ENCODE peak calls at places on chromosomes 6 and 20, in seven cellular contexts. One of them, this sample, is unnamed.

GRCh38 chr6:90584636-90585255 is 2.1 kb downstream of the MAP3K7 start:
- DNase-seq in KG1: no peak
- DNase-seq in T-cell: no peak
- DNase-seq in retina: no peak
- DNase-seq in T follicular helper cell: no peak
- DNase-seq in activated T-helper 1 cell treated with anti-CD3 and anti-CD28 coated beads, Interleukin-12 subunit alpha, Interleukin-12 subunit beta, Interleukin-2, Interleukin-4 antibody, amounts not matched to agents 30 ng/mL and 10 ng/mL and 1 ng/mL, durations not matched to agents 14 hours and 24 hours and 36 hours: no peak
- DNase-seq in GM19239: no peak
- DNase-seq in this sample: no peak

GRCh38 chr6:121520337-121521163 is 85.1 kb downstream of the GJA1 start:
- DNase-seq in KG1: no peak
- DNase-seq in T-cell: no peak
- DNase-seq in retina: no peak
- DNase-seq in T follicular helper cell: no peak
- DNase-seq in activated T-helper 1 cell treated with anti-CD3 and anti-CD28 coated beads, Interleukin-12 subunit alpha, Interleukin-12 subunit beta, Interleukin-2, Interleukin-4 antibody, amounts not matched to agents 30 ng/mL and 10 ng/mL and 1 ng/mL, durations not matched to agents 14 hours and 24 hours and 36 hours: no peak
- DNase-seq in GM19239: no peak
- DNase-seq in this sample: no peak

GRCh38 chr6:53547166-53547814 is 2.4 kb upstream of the GCLC start:
- DNase-seq in KG1: no peak
- DNase-seq in T-cell: no peak
- DNase-seq in retina: no peak
- DNase-seq in T follicular helper cell: no peak
- DNase-seq in activated T-helper 1 cell treated with anti-CD3 and anti-CD28 coated beads, Interleukin-12 subunit alpha, Interleukin-12 subunit beta, Interleukin-2, Interleukin-4 antibody, amounts not matched to agents 30 ng/mL and 10 ng/mL and 1 ng/mL, durations not matched to agents 14 hours and 24 hours and 36 hours: no peak
- DNase-seq in GM19239: no peak
- DNase-seq in this sample: no peak

GRCh38 chr6:104159045-104159618 is 700.6 kb downstream of the HACE1 start:
- DNase-seq in KG1: no peak
- DNase-seq in T-cell: no peak
- DNase-seq in retina: no peak
- DNase-seq in T follicular helper cell: no peak
- DNase-seq in activated T-helper 1 cell treated with anti-CD3 and anti-CD28 coated beads, Interleukin-12 subunit alpha, Interleukin-12 subunit beta, Interleukin-2, Interleukin-4 antibody, amounts not matched to agents 30 ng/mL and 10 ng/mL and 1 ng/mL, durations not matched to agents 14 hours and 24 hours and 36 hours: no peak
- DNase-seq in GM19239: no peak
- DNase-seq in this sample: no peak

GRCh38 chr6:50124572-50124971 is 74.8 kb upstream of the DEFB112 start:
- DNase-seq in KG1: no peak
- DNase-seq in T-cell: no peak
- DNase-seq in retina: no peak
- DNase-seq in T follicular helper cell: no peak
- DNase-seq in activated T-helper 1 cell treated with anti-CD3 and anti-CD28 coated beads, Interleukin-12 subunit alpha, Interleukin-12 subunit beta, Interleukin-2, Interleukin-4 antibody, amounts not matched to agents 30 ng/mL and 10 ng/mL and 1 ng/mL, durations not matched to agents 14 hours and 24 hours and 36 hours: no peak
- DNase-seq in GM19239: no peak
- DNase-seq in this sample: no peak

GRCh38 chr6:20955751-20956150 is 421.5 kb downstream of the CDKAL1 start:
- DNase-seq in KG1: no peak
- DNase-seq in T-cell: no peak
- DNase-seq in retina: no peak
- DNase-seq in T follicular helper cell: no peak
- DNase-seq in activated T-helper 1 cell treated with anti-CD3 and anti-CD28 coated beads, Interleukin-12 subunit alpha, Interleukin-12 subunit beta, Interleukin-2, Interleukin-4 antibody, amounts not matched to agents 30 ng/mL and 10 ng/mL and 1 ng/mL, durations not matched to agents 14 hours and 24 hours and 36 hours: no peak
- DNase-seq in GM19239: no peak
- DNase-seq in this sample: no peak

GRCh38 chr6:57086843-57087242 is 3.1 kb upstream of the ZNF451 start:
- DNase-seq in KG1: no peak
- DNase-seq in T-cell: no peak
- DNase-seq in retina: no peak
- DNase-seq in T follicular helper cell: no peak
- DNase-seq in activated T-helper 1 cell treated with anti-CD3 and anti-CD28 coated beads, Interleukin-12 subunit alpha, Interleukin-12 subunit beta, Interleukin-2, Interleukin-4 antibody, amounts not matched to agents 30 ng/mL and 10 ng/mL and 1 ng/mL, durations not matched to agents 14 hours and 24 hours and 36 hours: no peak
- DNase-seq in GM19239: no peak
- DNase-seq in this sample: no peak

GRCh38 chr6:158642805-158643489 is 1.6 kb downstream of the DYNLT1 start:
- DNase-seq in KG1: no peak
- DNase-seq in T-cell: no peak
- DNase-seq in retina: no peak
- DNase-seq in T follicular helper cell: no peak
- DNase-seq in activated T-helper 1 cell treated with anti-CD3 and anti-CD28 coated beads, Interleukin-12 subunit alpha, Interleukin-12 subunit beta, Interleukin-2, Interleukin-4 antibody, amounts not matched to agents 30 ng/mL and 10 ng/mL and 1 ng/mL, durations not matched to agents 14 hours and 24 hours and 36 hours: no peak
- DNase-seq in GM19239: no peak
- DNase-seq in this sample: no peak

GRCh38 chr6:157615411-157615763 is 207.7 kb upstream of the SNX9 start:
- DNase-seq in KG1: no peak
- DNase-seq in T-cell: no peak
- DNase-seq in retina: no peak
- DNase-seq in T follicular helper cell: no peak
- DNase-seq in activated T-helper 1 cell treated with anti-CD3 and anti-CD28 coated beads, Interleukin-12 subunit alpha, Interleukin-12 subunit beta, Interleukin-2, Interleukin-4 antibody, amounts not matched to agents 30 ng/mL and 10 ng/mL and 1 ng/mL, durations not matched to agents 14 hours and 24 hours and 36 hours: no peak
- DNase-seq in GM19239: no peak
- DNase-seq in this sample: no peak

GRCh38 chr6:100305237-100305869 is 159.4 kb downstream of the SIM1 start:
- DNase-seq in KG1: no peak
- DNase-seq in T-cell: no peak
- DNase-seq in retina: no peak
- DNase-seq in T follicular helper cell: no peak
- DNase-seq in activated T-helper 1 cell treated with anti-CD3 and anti-CD28 coated beads, Interleukin-12 subunit alpha, Interleukin-12 subunit beta, Interleukin-2, Interleukin-4 antibody, amounts not matched to agents 30 ng/mL and 10 ng/mL and 1 ng/mL, durations not matched to agents 14 hours and 24 hours and 36 hours: no peak
- DNase-seq in GM19239: no peak
- DNase-seq in this sample: no peak

GRCh38 chr20:46485431-46485830 is 27.9 kb downstream of the ZNF334 start:
- DNase-seq in KG1: no peak
- DNase-seq in T-cell: no peak
- DNase-seq in retina: no peak
- DNase-seq in T follicular helper cell: no peak
- DNase-seq in activated T-helper 1 cell treated with anti-CD3 and anti-CD28 coated beads, Interleukin-12 subunit alpha, Interleukin-12 subunit beta, Interleukin-2, Interleukin-4 antibody, amounts not matched to agents 30 ng/mL and 10 ng/mL and 1 ng/mL, durations not matched to agents 14 hours and 24 hours and 36 hours: no peak
- DNase-seq in GM19239: no peak
- DNase-seq in this sample: no peak

GRCh38 chr6:151753581-151753980 is 53.9 kb upstream of the ESR1 start:
- DNase-seq in KG1: no peak
- DNase-seq in T-cell: no peak
- DNase-seq in retina: no peak
- DNase-seq in T follicular helper cell: no peak
- DNase-seq in activated T-helper 1 cell treated with anti-CD3 and anti-CD28 coated beads, Interleukin-12 subunit alpha, Interleukin-12 subunit beta, Interleukin-2, Interleukin-4 antibody, amounts not matched to agents 30 ng/mL and 10 ng/mL and 1 ng/mL, durations not matched to agents 14 hours and 24 hours and 36 hours: no peak
- DNase-seq in GM19239: no peak
- DNase-seq in this sample: no peak

GRCh38 chr6:137102851-137103492 is 58.2 kb upstream of the IL20RA start:
- DNase-seq in KG1: no peak
- DNase-seq in T-cell: no peak
- DNase-seq in retina: no peak
- DNase-seq in T follicular helper cell: no peak
- DNase-seq in activated T-helper 1 cell treated with anti-CD3 and anti-CD28 coated beads, Interleukin-12 subunit alpha, Interleukin-12 subunit beta, Interleukin-2, Interleukin-4 antibody, amounts not matched to agents 30 ng/mL and 10 ng/mL and 1 ng/mL, durations not matched to agents 14 hours and 24 hours and 36 hours: peak; percentile 57
- DNase-seq in GM19239: peak; percentile 42
- DNase-seq in this sample: no peak

GRCh38 chr6:85092224-85092623 is 327.8 kb upstream of the TBX18 start:
- DNase-seq in KG1: no peak
- DNase-seq in T-cell: no peak
- DNase-seq in retina: no peak
- DNase-seq in T follicular helper cell: no peak
- DNase-seq in activated T-helper 1 cell treated with anti-CD3 and anti-CD28 coated beads, Interleukin-12 subunit alpha, Interleukin-12 subunit beta, Interleukin-2, Interleukin-4 antibody, amounts not matched to agents 30 ng/mL and 10 ng/mL and 1 ng/mL, durations not matched to agents 14 hours and 24 hours and 36 hours: no peak
- DNase-seq in GM19239: no peak
- DNase-seq in this sample: no peak

GRCh38 chr6:8082954-8083858 is 19.0 kb upstream of the BLOC1S5 start:
- DNase-seq in KG1: no peak
- DNase-seq in T-cell: no peak
- DNase-seq in retina: no peak
- DNase-seq in T follicular helper cell: no peak
- DNase-seq in activated T-helper 1 cell treated with anti-CD3 and anti-CD28 coated beads, Interleukin-12 subunit alpha, Interleukin-12 subunit beta, Interleukin-2, Interleukin-4 antibody, amounts not matched to agents 30 ng/mL and 10 ng/mL and 1 ng/mL, durations not matched to agents 14 hours and 24 hours and 36 hours: no peak
- DNase-seq in GM19239: no peak
- DNase-seq in this sample: no peak

GRCh38 chr20:42110301-42110700 is 492.1 kb upstream of the CHD6 start:
- DNase-seq in KG1: no peak
- DNase-seq in T-cell: no peak
- DNase-seq in retina: no peak
- DNase-seq in T follicular helper cell: no peak
- DNase-seq in activated T-helper 1 cell treated with anti-CD3 and anti-CD28 coated beads, Interleukin-12 subunit alpha, Interleukin-12 subunit beta, Interleukin-2, Interleukin-4 antibody, amounts not matched to agents 30 ng/mL and 10 ng/mL and 1 ng/mL, durations not matched to agents 14 hours and 24 hours and 36 hours: no peak
- DNase-seq in GM19239: no peak
- DNase-seq in this sample: no peak

GRCh38 chr20:59850018-59850641 is 83.3 kb downstream of the SYCP2 start:
- DNase-seq in KG1: no peak
- DNase-seq in T-cell: no peak
- DNase-seq in retina: peak; percentile 38
- DNase-seq in T follicular helper cell: no peak
- DNase-seq in activated T-helper 1 cell treated with anti-CD3 and anti-CD28 coated beads, Interleukin-12 subunit alpha, Interleukin-12 subunit beta, Interleukin-2, Interleukin-4 antibody, amounts not matched to agents 30 ng/mL and 10 ng/mL and 1 ng/mL, durations not matched to agents 14 hours and 24 hours and 36 hours: no peak
- DNase-seq in GM19239: no peak
- DNase-seq in this sample: no peak

GRCh38 chr20:48054051-48054450 is 268.8 kb upstream of the SULF2 start:
- DNase-seq in KG1: no peak
- DNase-seq in T-cell: no peak
- DNase-seq in retina: no peak
- DNase-seq in T follicular helper cell: no peak
- DNase-seq in activated T-helper 1 cell treated with anti-CD3 and anti-CD28 coated beads, Interleukin-12 subunit alpha, Interleukin-12 subunit beta, Interleukin-2, Interleukin-4 antibody, amounts not matched to agents 30 ng/mL and 10 ng/mL and 1 ng/mL, durations not matched to agents 14 hours and 24 hours and 36 hours: no peak
- DNase-seq in GM19239: no peak
- DNase-seq in this sample: no peak

GRCh38 chr20:31719644-31720485 is 2.8 kb downstream of the BCL2L1 start:
- DNase-seq in KG1: no peak
- DNase-seq in T-cell: no peak
- DNase-seq in retina: no peak
- DNase-seq in T follicular helper cell: no peak
- DNase-seq in activated T-helper 1 cell treated with anti-CD3 and anti-CD28 coated beads, Interleukin-12 subunit alpha, Interleukin-12 subunit beta, Interleukin-2, Interleukin-4 antibody, amounts not matched to agents 30 ng/mL and 10 ng/mL and 1 ng/mL, durations not matched to agents 14 hours and 24 hours and 36 hours: no peak
- DNase-seq in GM19239: no peak
- DNase-seq in this sample: no peak

GRCh38 chr20:2814587-2815051 is at the start of gene C20orf141:
- DNase-seq in KG1: no peak
- DNase-seq in T-cell: no peak
- DNase-seq in retina: no peak
- DNase-seq in T follicular helper cell: no peak
- DNase-seq in activated T-helper 1 cell treated with anti-CD3 and anti-CD28 coated beads, Interleukin-12 subunit alpha, Interleukin-12 subunit beta, Interleukin-2, Interleukin-4 antibody, amounts not matched to agents 30 ng/mL and 10 ng/mL and 1 ng/mL, durations not matched to agents 14 hours and 24 hours and 36 hours: no peak
- DNase-seq in GM19239: no peak
- DNase-seq in this sample: no peak

GRCh38 chr6:4055420-4056041 is 23.4 kb downstream of the FAM217A start:
- DNase-seq in KG1: no peak
- DNase-seq in T-cell: no peak
- DNase-seq in retina: no peak
- DNase-seq in T follicular helper cell: no peak
- DNase-seq in activated T-helper 1 cell treated with anti-CD3 and anti-CD28 coated beads, Interleukin-12 subunit alpha, Interleukin-12 subunit beta, Interleukin-2, Interleukin-4 antibody, amounts not matched to agents 30 ng/mL and 10 ng/mL and 1 ng/mL, durations not matched to agents 14 hours and 24 hours and 36 hours: no peak
- DNase-seq in GM19239: no peak
- DNase-seq in this sample: no peak

GRCh38 chr6:134746125-134746524 is 203.8 kb downstream of the ALDH8A1 start:
- DNase-seq in KG1: no peak
- DNase-seq in T-cell: no peak
- DNase-seq in retina: no peak
- DNase-seq in T follicular helper cell: no peak
- DNase-seq in activated T-helper 1 cell treated with anti-CD3 and anti-CD28 coated beads, Interleukin-12 subunit alpha, Interleukin-12 subunit beta, Interleukin-2, Interleukin-4 antibody, amounts not matched to agents 30 ng/mL and 10 ng/mL and 1 ng/mL, durations not matched to agents 14 hours and 24 hours and 36 hours: no peak
- DNase-seq in GM19239: no peak
- DNase-seq in this sample: no peak

GRCh38 chr6:89221971-89222887 is 5.1 kb upstream of the GABRR1 start:
- DNase-seq in KG1: no peak
- DNase-seq in T-cell: no peak
- DNase-seq in retina: no peak
- DNase-seq in T follicular helper cell: no peak
- DNase-seq in activated T-helper 1 cell treated with anti-CD3 and anti-CD28 coated beads, Interleukin-12 subunit alpha, Interleukin-12 subunit beta, Interleukin-2, Interleukin-4 antibody, amounts not matched to agents 30 ng/mL and 10 ng/mL and 1 ng/mL, durations not matched to agents 14 hours and 24 hours and 36 hours: no peak
- DNase-seq in GM19239: no peak
- DNase-seq in this sample: no peak

GRCh38 chr20:14866841-14867514 is 529.6 kb upstream of the FLRT3 start:
- DNase-seq in KG1: no peak
- DNase-seq in T-cell: no peak
- DNase-seq in retina: no peak
- DNase-seq in T follicular helper cell: no peak
- DNase-seq in activated T-helper 1 cell treated with anti-CD3 and anti-CD28 coated beads, Interleukin-12 subunit alpha, Interleukin-12 subunit beta, Interleukin-2, Interleukin-4 antibody, amounts not matched to agents 30 ng/mL and 10 ng/mL and 1 ng/mL, durations not matched to agents 14 hours and 24 hours and 36 hours: no peak
- DNase-seq in GM19239: no peak
- DNase-seq in this sample: no peak

GRCh38 chr6:100465701-100466409 is 1.1 kb upstream of the SIM1 start:
- DNase-seq in KG1: no peak
- DNase-seq in T-cell: no peak
- DNase-seq in retina: peak; percentile 64
- DNase-seq in T follicular helper cell: no peak
- DNase-seq in activated T-helper 1 cell treated with anti-CD3 and anti-CD28 coated beads, Interleukin-12 subunit alpha, Interleukin-12 subunit beta, Interleukin-2, Interleukin-4 antibody, amounts not matched to agents 30 ng/mL and 10 ng/mL and 1 ng/mL, durations not matched to agents 14 hours and 24 hours and 36 hours: no peak
- DNase-seq in GM19239: no peak
- DNase-seq in this sample: no peak

GRCh38 chr20:20734475-20734948 is 22.1 kb upstream of the RALGAPA2 start:
- DNase-seq in KG1: peak; percentile 92
- DNase-seq in T-cell: no peak
- DNase-seq in retina: no peak
- DNase-seq in T follicular helper cell: no peak
- DNase-seq in activated T-helper 1 cell treated with anti-CD3 and anti-CD28 coated beads, Interleukin-12 subunit alpha, Interleukin-12 subunit beta, Interleukin-2, Interleukin-4 antibody, amounts not matched to agents 30 ng/mL and 10 ng/mL and 1 ng/mL, durations not matched to agents 14 hours and 24 hours and 36 hours: no peak
- DNase-seq in GM19239: no peak
- DNase-seq in this sample: no peak

GRCh38 chr20:61815678-61816077 is 250.0 kb downstream of the TAF4 start:
- DNase-seq in KG1: no peak
- DNase-seq in T-cell: no peak
- DNase-seq in retina: no peak
- DNase-seq in T follicular helper cell: no peak
- DNase-seq in activated T-helper 1 cell treated with anti-CD3 and anti-CD28 coated beads, Interleukin-12 subunit alpha, Interleukin-12 subunit beta, Interleukin-2, Interleukin-4 antibody, amounts not matched to agents 30 ng/mL and 10 ng/mL and 1 ng/mL, durations not matched to agents 14 hours and 24 hours and 36 hours: no peak
- DNase-seq in GM19239: no peak
- DNase-seq in this sample: no peak

GRCh38 chr6:41682056-41682477 is 43.8 kb downstream of the MDFI start:
- DNase-seq in KG1: peak; percentile 57
- DNase-seq in T-cell: peak; percentile 66
- DNase-seq in retina: peak; percentile 94
- DNase-seq in T follicular helper cell: peak; percentile 32
- DNase-seq in activated T-helper 1 cell treated with anti-CD3 and anti-CD28 coated beads, Interleukin-12 subunit alpha, Interleukin-12 subunit beta, Interleukin-2, Interleukin-4 antibody, amounts not matched to agents 30 ng/mL and 10 ng/mL and 1 ng/mL, durations not matched to agents 14 hours and 24 hours and 36 hours: peak; percentile 47
- DNase-seq in GM19239: peak; percentile 87
- DNase-seq in this sample: peak; percentile 66

GRCh38 chr6:31402324-31403282 is 792 bp upstream of the MICA start:
- DNase-seq in KG1: no peak
- DNase-seq in T-cell: peak; percentile 16
- DNase-seq in retina: peak; percentile 12
- DNase-seq in T follicular helper cell: peak; percentile 19
- DNase-seq in activated T-helper 1 cell treated with anti-CD3 and anti-CD28 coated beads, Interleukin-12 subunit alpha, Interleukin-12 subunit beta, Interleukin-2, Interleukin-4 antibody, amounts not matched to agents 30 ng/mL and 10 ng/mL and 1 ng/mL, durations not matched to agents 14 hours and 24 hours and 36 hours: peak; percentile 25
- DNase-seq in GM19239: no peak
- DNase-seq in this sample: no peak

GRCh38 chr20:62170536-62170935 is 12.3 kb upstream of the MTG2 start:
- DNase-seq in KG1: no peak
- DNase-seq in T-cell: no peak
- DNase-seq in retina: no peak
- DNase-seq in T follicular helper cell: no peak
- DNase-seq in activated T-helper 1 cell treated with anti-CD3 and anti-CD28 coated beads, Interleukin-12 subunit alpha, Interleukin-12 subunit beta, Interleukin-2, Interleukin-4 antibody, amounts not matched to agents 30 ng/mL and 10 ng/mL and 1 ng/mL, durations not matched to agents 14 hours and 24 hours and 36 hours: no peak
- DNase-seq in GM19239: no peak
- DNase-seq in this sample: no peak

GRCh38 chr6:157420497-157420896 is 39.5 kb downstream of the ZDHHC14 start:
- DNase-seq in KG1: no peak
- DNase-seq in T-cell: no peak
- DNase-seq in retina: no peak
- DNase-seq in T follicular helper cell: no peak
- DNase-seq in activated T-helper 1 cell treated with anti-CD3 and anti-CD28 coated beads, Interleukin-12 subunit alpha, Interleukin-12 subunit beta, Interleukin-2, Interleukin-4 antibody, amounts not matched to agents 30 ng/mL and 10 ng/mL and 1 ng/mL, durations not matched to agents 14 hours and 24 hours and 36 hours: no peak
- DNase-seq in GM19239: no peak
- DNase-seq in this sample: no peak

GRCh38 chr6:45965007-45965406 is 50.7 kb downstream of the CLIC5 start:
- DNase-seq in KG1: no peak
- DNase-seq in T-cell: no peak
- DNase-seq in retina: no peak
- DNase-seq in T follicular helper cell: no peak
- DNase-seq in activated T-helper 1 cell treated with anti-CD3 and anti-CD28 coated beads, Interleukin-12 subunit alpha, Interleukin-12 subunit beta, Interleukin-2, Interleukin-4 antibody, amounts not matched to agents 30 ng/mL and 10 ng/mL and 1 ng/mL, durations not matched to agents 14 hours and 24 hours and 36 hours: no peak
- DNase-seq in GM19239: no peak
- DNase-seq in this sample: no peak

GRCh38 chr6:53651149-53651763 is 14.3 kb downstream of the KLHL31 start:
- DNase-seq in KG1: peak; percentile 78
- DNase-seq in T-cell: peak; percentile 58
- DNase-seq in retina: no peak
- DNase-seq in T follicular helper cell: peak; percentile 49
- DNase-seq in activated T-helper 1 cell treated with anti-CD3 and anti-CD28 coated beads, Interleukin-12 subunit alpha, Interleukin-12 subunit beta, Interleukin-2, Interleukin-4 antibody, amounts not matched to agents 30 ng/mL and 10 ng/mL and 1 ng/mL, durations not matched to agents 14 hours and 24 hours and 36 hours: peak; percentile 51
- DNase-seq in GM19239: no peak
- DNase-seq in this sample: peak; percentile 50

GRCh38 chr6:57210060-57210459 is 12.0 kb downstream of the RAB23 start:
- DNase-seq in KG1: no peak
- DNase-seq in T-cell: no peak
- DNase-seq in retina: no peak
- DNase-seq in T follicular helper cell: no peak
- DNase-seq in activated T-helper 1 cell treated with anti-CD3 and anti-CD28 coated beads, Interleukin-12 subunit alpha, Interleukin-12 subunit beta, Interleukin-2, Interleukin-4 antibody, amounts not matched to agents 30 ng/mL and 10 ng/mL and 1 ng/mL, durations not matched to agents 14 hours and 24 hours and 36 hours: no peak
- DNase-seq in GM19239: no peak
- DNase-seq in this sample: no peak

GRCh38 chr20:47231382-47232042 is 125.0 kb downstream of the ZMYND8 start:
- DNase-seq in KG1: no peak
- DNase-seq in T-cell: no peak
- DNase-seq in retina: no peak
- DNase-seq in T follicular helper cell: no peak
- DNase-seq in activated T-helper 1 cell treated with anti-CD3 and anti-CD28 coated beads, Interleukin-12 subunit alpha, Interleukin-12 subunit beta, Interleukin-2, Interleukin-4 antibody, amounts not matched to agents 30 ng/mL and 10 ng/mL and 1 ng/mL, durations not matched to agents 14 hours and 24 hours and 36 hours: no peak
- DNase-seq in GM19239: no peak
- DNase-seq in this sample: no peak

GRCh38 chr6:45488884-45489283 is 111.2 kb upstream of the SUPT3H start:
- DNase-seq in KG1: no peak
- DNase-seq in T-cell: no peak
- DNase-seq in retina: no peak
- DNase-seq in T follicular helper cell: no peak
- DNase-seq in activated T-helper 1 cell treated with anti-CD3 and anti-CD28 coated beads, Interleukin-12 subunit alpha, Interleukin-12 subunit beta, Interleukin-2, Interleukin-4 antibody, amounts not matched to agents 30 ng/mL and 10 ng/mL and 1 ng/mL, durations not matched to agents 14 hours and 24 hours and 36 hours: no peak
- DNase-seq in GM19239: no peak
- DNase-seq in this sample: no peak

GRCh38 chr6:117440558-117441525 is 15.1 kb upstream of the ROS1 start:
- DNase-seq in KG1: no peak
- DNase-seq in T-cell: no peak
- DNase-seq in retina: no peak
- DNase-seq in T follicular helper cell: no peak
- DNase-seq in activated T-helper 1 cell treated with anti-CD3 and anti-CD28 coated beads, Interleukin-12 subunit alpha, Interleukin-12 subunit beta, Interleukin-2, Interleukin-4 antibody, amounts not matched to agents 30 ng/mL and 10 ng/mL and 1 ng/mL, durations not matched to agents 14 hours and 24 hours and 36 hours: no peak
- DNase-seq in GM19239: no peak
- DNase-seq in this sample: no peak

GRCh38 chr6:98871057-98871456 is 36.7 kb downstream of the POU3F2 start:
- DNase-seq in KG1: no peak
- DNase-seq in T-cell: no peak
- DNase-seq in retina: no peak
- DNase-seq in T follicular helper cell: no peak
- DNase-seq in activated T-helper 1 cell treated with anti-CD3 and anti-CD28 coated beads, Interleukin-12 subunit alpha, Interleukin-12 subunit beta, Interleukin-2, Interleukin-4 antibody, amounts not matched to agents 30 ng/mL and 10 ng/mL and 1 ng/mL, durations not matched to agents 14 hours and 24 hours and 36 hours: no peak
- DNase-seq in GM19239: no peak
- DNase-seq in this sample: no peak